ENCODE peak calls at places on chromosomes 11 and 22, in four cellular contexts. I is Jurkat, Clone E6-1; D is stimulated activated CD4-positive, alpha-beta T cell treated with anti-CD3 and anti-CD28 coated beads, Interleukin-4, amount 100 ng/mL, for 48 hours; K is ELR. Z is an unnamed sample.
A peak's percentile ranks its signal among the peaks of the same experiment; 100 is the strongest.

GRCh38 chr11:108906826-108907225 is 242.0 kb downstream of the DDX10 start:
- DNase-seq in I (no peak), D (no peak), K (peak; percentile 65), Z (no peak)

GRCh38 chr22:49208768-49209252 is 618.9 kb downstream of the BRD1 start:
- DNase-seq in I (no peak), D (no peak), K (no peak), Z (peak; percentile 54)

GRCh38 chr22:45201678-45202332 is 38.1 kb downstream of the NUP50 start:
- DNase-seq in I (no peak), D (no peak), K (peak; percentile 73), Z (no peak)

GRCh38 chr22:20526305-20526627 is 18.9 kb downstream of the MED15 start:
- DNase-seq in I (no peak), D (no peak), K (no peak), Z (no peak)

GRCh38 chr11:1691027-1691877 is 5.7 kb upstream of the KRTAP5-6 start:
- DNase-seq in I (no peak), D (no peak), K (no peak), Z (no peak)

GRCh38 chr11:71580057-71581003 is 2.3 kb downstream of the KRTAP5-11 start:
- DNase-seq in I (peak; percentile 33), D (peak; percentile 7), K (peak; percentile 71), Z (peak; percentile 46)

GRCh38 chr22:28260619-28261018 is 341.6 kb upstream of the PITPNB start:
- DNase-seq in I (no peak), D (no peak), K (no peak), Z (no peak)

GRCh38 chr22:36743011-36743410 is 32.9 kb downstream of the IFT27 start:
- DNase-seq in I (no peak), D (no peak), K (no peak), Z (no peak)

GRCh38 chr11:128908391-128909246 is 17.5 kb downstream of the KCNJ5 start:
- DNase-seq in I (no peak), D (no peak), K (peak; percentile 84), Z (no peak)

GRCh38 chr11:111942826-111943225 is 5.7 kb downstream of the DIXDC1 start:
- DNase-seq in I (no peak), D (no peak), K (peak; percentile 40), Z (no peak)

GRCh38 chr11:9740202-9740881 is 76.5 kb downstream of the SWAP70 start:
- DNase-seq in I (no peak), D (no peak), K (no peak), Z (no peak)

GRCh38 chr22:47620391-47620790 is 857.9 kb downstream of the TBC1D22A start:
- DNase-seq in I (no peak), D (no peak), K (no peak), Z (no peak)

GRCh38 chr22:24481641-24482040 is 13.5 kb upstream of the UPB1 start:
- DNase-seq in I (no peak), D (no peak), K (no peak), Z (no peak)

GRCh38 chr11:59668188-59668949 is 468 bp downstream of the PATL1 start:
- DNase-seq in I (peak; percentile 21), D (peak; percentile 47), K (peak; percentile 78), Z (no peak)

GRCh38 chr11:394034-394857 is at the start of gene PKP3:
- DNase-seq in I (no peak), D (no peak), K (peak; percentile 90), Z (no peak)

GRCh38 chr11:61418136-61418535 is 11.6 kb downstream of the CPSF7 start:
- DNase-seq in I (no peak), D (no peak), K (peak; percentile 30), Z (no peak)

GRCh38 chr11:47508595-47509555 is 44.1 kb downstream of the CELF1 start:
- DNase-seq in I (no peak), D (no peak), K (no peak), Z (no peak)